ENCODE peak calls at places on chromosomes 1 and 21, in seven cellular contexts. X is activated CD4-positive, alpha-beta T cell treated with anti-CD3 and anti-CD28 coated beads, Interleukin-2, amount 50 U/mL, for 1 hour; M is NCI-H1417; T is T1000; F is GM04504; Q is T-helper 1 cell; U is stimulated activated CD8-positive, alpha-beta memory T cell treated with anti-CD3 and anti-CD28 coated beads, Interleukin-15, amount 100 ng/mL, for 24 hours. V is an unnamed sample.
A peak's percentile ranks its signal among the peaks of the same experiment; 100 is the strongest.

GRCh38 chr1:201539561-201540404 is 856 bp downstream of the NAV1 start:
- DNase-seq in U (no peak), M (peak; percentile 83), Q (no peak), X (no peak), F (no peak), T (peak; percentile 32), V (peak; percentile 96)

GRCh38 chr1:213689260-213689659 is 298.5 kb upstream of the PROX1 start:
- DNase-seq in F (no peak), X (no peak), T (no peak), U (no peak), M (peak; percentile 7), Q (no peak), V (peak; percentile 21)

GRCh38 chr1:44284184-44284583 is 70.9 kb downstream of the ERI3 start:
- DNase-seq in F (no peak), T (no peak), Q (no peak), U (no peak), X (no peak), M (no peak), V (peak; percentile 69)

GRCh38 chr1:52355847-52356505 is 10.0 kb downstream of the CC2D1B start:
- DNase-seq in Q (no peak), T (no peak), U (no peak), X (no peak), F (no peak), M (no peak), V (no peak)

GRCh38 chr21:35257413-35257812 is 208.3 kb upstream of the RUNX1 start:
- DNase-seq in M (no peak), T (peak; percentile 29), X (no peak), U (no peak), Q (no peak), F (peak; percentile 72), V (no peak)

GRCh38 chr1:58551741-58552140 is 5.2 kb upstream of the OMA1 start:
- DNase-seq in Q (no peak), F (no peak), U (no peak), X (no peak), T (no peak), M (no peak), V (no peak)

GRCh38 chr1:210697185-210697584 is 368.5 kb downstream of the HHAT start:
- DNase-seq in U (no peak), X (no peak), M (no peak), Q (no peak), T (no peak), F (no peak), V (no peak)

GRCh38 chr1:909861-910310 is 13.8 kb upstream of the SAMD11 start:
- DNase-seq in X (no peak), T (no peak), Q (no peak), U (no peak), F (no peak), M (no peak), V (peak; percentile 40)

GRCh38 chr21:42039470-42039901 is 29.3 kb upstream of the ZBTB21 start:
- DNase-seq in U (no peak), X (no peak), M (no peak), Q (no peak), T (no peak), F (peak; percentile 69), V (no peak)

GRCh38 chr1:93595749-93596148 is 85.9 kb downstream of the BCAR3 start:
- DNase-seq in T (no peak), X (no peak), F (no peak), Q (no peak), M (no peak), U (no peak), V (no peak)

GRCh38 chr1:94755675-94756074 is 64.5 kb upstream of the SLC44A3 start:
- DNase-seq in M (no peak), X (no peak), F (peak; percentile 92), Q (no peak), T (no peak), U (no peak), V (no peak)

GRCh38 chr1:209768354-209768774 is 12.5 kb downstream of the TRAF3IP3 start:
- DNase-seq in F (no peak), M (no peak), T (no peak), U (no peak), Q (peak; percentile 55), X (peak; percentile 75), V (no peak)

GRCh38 chr1:43687301-43688108 is 19.8 kb upstream of the ST3GAL3 start:
- DNase-seq in U (no peak), F (no peak), T (no peak), X (no peak), M (no peak), Q (no peak), V (no peak)

GRCh38 chr1:162349635-162350330 is 26.9 kb downstream of the SPATA46 start:
- DNase-seq in U (no peak), X (no peak), F (peak; percentile 56), M (peak; percentile 15), Q (no peak), T (no peak), V (no peak)

GRCh38 chr1:53567458-53568250 is 108.5 kb downstream of the DMRTB1 start:
- DNase-seq in U (no peak), Q (no peak), M (no peak), X (no peak), T (no peak), F (no peak), V (no peak)

GRCh38 chr1:48228156-48228555 is 5.6 kb downstream of the SLC5A9 start:
- DNase-seq in U (no peak), F (no peak), X (no peak), T (no peak), Q (no peak), M (no peak), V (no peak)

GRCh38 chr1:247415423-247416361 is at the start of gene NLRP3:
- DNase-seq in U (no peak), T (peak; percentile 34), Q (no peak), X (peak; percentile 31), F (no peak), M (no peak), V (no peak)

GRCh38 chr1:183331095-183331742 is 87.0 kb downstream of the NMNAT2 start:
- DNase-seq in X (no peak), M (peak; percentile 79), U (no peak), T (no peak), F (no peak), Q (no peak), V (peak; percentile 97)

GRCh38 chr1:203288351-203288894 is 16.9 kb upstream of the BTG2 start:
- DNase-seq in T (no peak), F (no peak), U (no peak), X (no peak), Q (no peak), M (peak; percentile 67), V (peak; percentile 96)

GRCh38 chr1:213381572-213382084 is 330.6 kb downstream of the RPS6KC1 start:
- DNase-seq in F (no peak), X (no peak), M (no peak), T (no peak), U (no peak), Q (no peak), V (peak; percentile 78)

GRCh38 chr1:93177991-93178390 is 2.2 kb downstream of the TMED5 start:
- DNase-seq in M (no peak), X (no peak), Q (no peak), U (no peak), T (no peak), F (peak; percentile 7), V (peak; percentile 32)

GRCh38 chr1:236334893-236335545 is 53.3 kb upstream of the ERO1B start:
- DNase-seq in Q (no peak), M (no peak), X (no peak), T (no peak), U (no peak), F (no peak), V (no peak)

GRCh38 chr1:89635825-89636815 is 3.2 kb downstream of the LRRC8C start:
- DNase-seq in X (no peak), M (no peak), U (no peak), F (no peak), Q (no peak), T (no peak), V (no peak)

V was measured in NCI-H69.